ENCODE peak calls at places on chromosome 21, in four cellular contexts. One of them, this sample, is unnamed.

GRCh38 chr21:22125581-22125980 is 1127.4 kb downstream of the NCAM2 start:
- DNase-seq in NB4: no peak
- DNase-seq in RPMI8226: no peak
- DNase-seq in iPS DF 19.7: no peak
- DNase-seq in this sample: no peak

GRCh38 chr21:46065993-46066842 is 31.7 kb upstream of the COL6A2 start:
- DNase-seq in RPMI8226: no peak
- DNase-seq in iPS DF 19.7: no peak
- DNase-seq in NB4: no peak
- DNase-seq in this sample: no peak

GRCh38 chr21:32705139-32705538 is 22.7 kb downstream of the SYNJ1 start:
- DNase-seq in iPS DF 19.7: no peak
- DNase-seq in NB4: no peak
- DNase-seq in RPMI8226: no peak
- DNase-seq in this sample: no peak

GRCh38 chr21:34670962-34671348 is 2.2 kb downstream of the CLIC6 start:
- DNase-seq in NB4: no peak
- DNase-seq in RPMI8226: peak
- DNase-seq in iPS DF 19.7: no peak
- DNase-seq in this sample: no peak

GRCh38 chr21:29639366-29640232 is 300.2 kb downstream of the GRIK1 start:
- DNase-seq in RPMI8226: no peak
- DNase-seq in iPS DF 19.7: no peak
- DNase-seq in NB4: no peak
- DNase-seq in this sample: no peak

GRCh38 chr21:27806261-27806660 is 839.4 kb upstream of the ADAMTS5 start:
- DNase-seq in RPMI8226: no peak
- DNase-seq in NB4: no peak
- DNase-seq in iPS DF 19.7: no peak
- DNase-seq in this sample: no peak

GRCh38 chr21:43864806-43865470 is at the start of gene AGPAT3:
- DNase-seq in NB4: peak
- DNase-seq in RPMI8226: peak
- DNase-seq in iPS DF 19.7: no peak
- DNase-seq in this sample: no peak

GRCh38 chr21:45819478-45820170 is 161.9 kb upstream of the COL6A1 start:
- DNase-seq in RPMI8226: peak
- DNase-seq in iPS DF 19.7: no peak
- DNase-seq in NB4: no peak
- DNase-seq in this sample: no peak

GRCh38 chr21:39040494-39041110 is 142.6 kb downstream of the PSMG1 start:
- DNase-seq in iPS DF 19.7: no peak
- DNase-seq in NB4: no peak
- DNase-seq in RPMI8226: no peak
- DNase-seq in this sample: no peak

GRCh38 chr21:15771311-15771710 is 41.5 kb downstream of the USP25 start:
- DNase-seq in RPMI8226: no peak
- DNase-seq in NB4: no peak
- DNase-seq in iPS DF 19.7: no peak
- DNase-seq in this sample: no peak

GRCh38 chr21:19683492-19683891 is 1279.9 kb upstream of the TMPRSS15 start:
- DNase-seq in iPS DF 19.7: no peak
- DNase-seq in NB4: no peak
- DNase-seq in RPMI8226: no peak
- DNase-seq in this sample: no peak

GRCh38 chr21:27511241-27511640 is 544.4 kb upstream of the ADAMTS5 start:
- DNase-seq in NB4: no peak
- DNase-seq in RPMI8226: no peak
- DNase-seq in iPS DF 19.7: no peak
- DNase-seq in this sample: no peak

GRCh38 chr21:45522381-45522780 is 19.9 kb downstream of the SLC19A1 start:
- DNase-seq in NB4: no peak
- DNase-seq in RPMI8226: no peak
- DNase-seq in iPS DF 19.7: no peak
- DNase-seq in this sample: no peak

GRCh38 chr21:9839011-9839661 is 682.2 kb upstream of the TPTE start:
- DNase-seq in RPMI8226: peak
- DNase-seq in NB4: peak
- DNase-seq in iPS DF 19.7: no peak
- DNase-seq in this sample: no peak

GRCh38 chr21:42535602-42536171 is 22.0 kb downstream of the SLC37A1 start:
- DNase-seq in RPMI8226: no peak
- DNase-seq in iPS DF 19.7: no peak
- DNase-seq in NB4: no peak
- DNase-seq in this sample: no peak

GRCh38 chr21:42446531-42446930 is 42.8 kb downstream of the UBASH3A start:
- DNase-seq in iPS DF 19.7: no peak
- DNase-seq in NB4: no peak
- DNase-seq in RPMI8226: no peak
- DNase-seq in this sample: no peak

GRCh38 chr21:42654179-42654912 is 925 bp downstream of the PDE9A start:
- DNase-seq in NB4: peak
- DNase-seq in RPMI8226: peak
- DNase-seq in iPS DF 19.7: no peak
- DNase-seq in this sample: no peak

GRCh38 chr21:45460611-45461368 is 55.8 kb downstream of the COL18A1 start:
- DNase-seq in NB4: peak
- DNase-seq in RPMI8226: no peak
- DNase-seq in iPS DF 19.7: no peak
- DNase-seq in this sample: no peak

GRCh38 chr21:15005391-15005790 is 59.4 kb downstream of the NRIP1 start:
- DNase-seq in NB4: no peak
- DNase-seq in iPS DF 19.7: peak
- DNase-seq in RPMI8226: no peak
- DNase-seq in this sample: peak

GRCh38 chr21:15363921-15364320 is 299.1 kb upstream of the NRIP1 start:
- DNase-seq in RPMI8226: no peak
- DNase-seq in iPS DF 19.7: no peak
- DNase-seq in NB4: no peak
- DNase-seq in this sample: no peak

GRCh38 chr21:27132270-27132669 is 165.4 kb upstream of the ADAMTS5 start:
- DNase-seq in NB4: no peak
- DNase-seq in iPS DF 19.7: no peak
- DNase-seq in RPMI8226: no peak
- DNase-seq in this sample: no peak